ENCODE peak calls at places on chromosomes 6 and 20, in eight cellular contexts. I is heart left ventricle, M is AG10803, G is endothelial cell of umbilical vein, R is gastrocnemius medialis, O is esophagus squamous epithelium, N is neural progenitor cell, P is colonic mucosa. J is an unnamed sample.

GRCh38 chr6:119575721-119576120 is 226.2 kb upstream of the MAN1A1 start:
- DNase-seq in I (no peak), M (peak; percentile 82), G (no peak), R (no peak), O (no peak), N (no peak), P (no peak), J (no peak)

GRCh38 chr6:168785720-168786511 is 344.9 kb downstream of the SMOC2 start:
- DNase-seq in I (no peak), M (no peak), G (no peak), R (no peak), O (no peak), N (no peak), P (no peak), J (no peak)

GRCh38 chr6:26350858-26351543 is 14.0 kb upstream of the BTN3A2 start:
- DNase-seq in I (no peak), M (no peak), G (no peak), R (no peak), O (no peak), N (no peak), P (no peak), J (no peak)

GRCh38 chr6:21595951-21596378 is 2.4 kb downstream of the SOX4 start:
- DNase-seq in I (no peak), M (no peak), G (no peak), R (no peak), O (no peak), N (peak; percentile 43), P (peak; percentile 48), J (no peak)

GRCh38 chr6:40755749-40756452 is 168.7 kb upstream of the LRFN2 start:
- DNase-seq in I (no peak), M (peak; percentile 51), G (no peak), R (no peak), O (no peak), N (no peak), P (no peak), J (peak; percentile 12)

GRCh38 chr6:41774841-41775240 is 4.9 kb downstream of the FRS3 start:
- DNase-seq in I (no peak), M (no peak), G (no peak), R (no peak), O (no peak), N (no peak), P (no peak), J (no peak)

GRCh38 chr6:16897669-16898068 is 136.4 kb upstream of the ATXN1 start:
- DNase-seq in I (no peak), M (no peak), G (no peak), R (no peak), O (no peak), N (no peak), P (no peak), J (no peak)

GRCh38 chr6:133635447-133635846 is 253.5 kb upstream of the TCF21 start:
- DNase-seq in I (no peak), M (no peak), G (no peak), R (no peak), O (no peak), N (no peak), P (no peak), J (no peak)

GRCh38 chr6:70108230-70108629 is 194.7 kb downstream of the COL9A1 start:
- DNase-seq in I (no peak), M (peak; percentile 35), G (peak; percentile 26), R (no peak), O (no peak), N (peak; percentile 57), P (no peak), J (no peak)

GRCh38 chr20:36298061-36298460 is 8.1 kb upstream of the DLGAP4 start:
- DNase-seq in I (no peak), M (no peak), G (no peak), R (no peak), O (no peak), N (no peak), P (no peak), J (no peak)

GRCh38 chr6:114367315-114367961 is 24.6 kb upstream of the HS3ST5 start:
- DNase-seq in I (no peak), M (no peak), G (no peak), R (no peak), O (no peak), N (no peak), P (no peak), J (no peak)

GRCh38 chr20:43895235-43895634 is 19.4 kb upstream of the TOX2 start:
- DNase-seq in I (no peak), M (peak; percentile 82), G (no peak), R (no peak), O (no peak), N (no peak), P (no peak), J (no peak)

GRCh38 chr6:3473773-3474172 is 16.9 kb upstream of the SLC22A23 start:
- DNase-seq in I (no peak), M (peak; percentile 43), G (no peak), R (no peak), O (no peak), N (no peak), P (no peak), J (no peak)

GRCh38 chr6:137736048-137736846 is 130.8 kb upstream of the TNFAIP3 start:
- DNase-seq in I (no peak), M (no peak), G (no peak), R (no peak), O (no peak), N (no peak), P (no peak), J (no peak)

GRCh38 chr20:2762578-2763131 is 37.8 kb downstream of the CPXM1 start:
- DNase-seq in I (no peak), M (no peak), G (no peak), R (no peak), O (no peak), N (no peak), P (no peak), J (no peak)

GRCh38 chr6:31203345-31203979 is 33.0 kb upstream of the POU5F1 start:
- DNase-seq in I (no peak), M (no peak), G (no peak), R (no peak), O (no peak), N (no peak), P (peak; percentile 66), J (no peak)
- H3K4me3 ChIP-seq in I (no peak overlapping the region), M (peak overlapping the region; percentile 62), G (peak overlapping the region; percentile 62), R (peak overlapping the region; percentile 66), O (peak overlapping the region; percentile 71), N (no peak overlapping the region), P (peak overlapping the region; percentile 20), J (no peak overlapping the region)

GRCh38 chr6:33202799-33203198 is 1.7 kb upstream of the HSD17B8 start:
- DNase-seq in I (no peak), M (no peak), G (no peak), R (no peak), O (no peak), N (no peak), P (no peak), J (no peak)

GRCh38 chr6:33201935-33202334 is 1.3 kb downstream of the SLC39A7 start:
- DNase-seq in I (no peak), M (no peak), G (no peak), R (no peak), O (no peak), N (no peak), P (no peak), J (no peak)

GRCh38 chr6:33200234-33201146 is at the start of the genes RXRB and SLC39A7:
- DNase-seq in I (peak; percentile 99), M (peak; percentile 99), G (peak; percentile 100), R (peak; percentile 99), O (peak; percentile 96), N (peak; percentile 100), P (peak; percentile 99), J (peak; percentile 94)

GRCh38 chr6:33199687-33200233 is 705 bp downstream of the RXRB start:
- DNase-seq in I (peak; percentile 80), M (peak; percentile 62), G (peak; percentile 53), R (peak; percentile 78), O (no peak), N (peak; percentile 92), P (peak; percentile 86), J (no peak)

GRCh38 chr6:33201147-33201545 is 479 bp downstream of the SLC39A7 start:
- DNase-seq in I (no peak), M (peak; percentile 14), G (no peak), R (no peak), O (no peak), N (no peak), P (no peak), J (no peak)
- TF ChIP-seq CTCF in I (peak; percentile 0), M (peak; percentile 9), G (no peak), R (peak; percentile 12), O (no peak), N (no peak), P (no peak), J (peak; percentile 7)

GRCh38 chr6:107716688-107717089 is 107.4 kb downstream of the SCML4 start:
- DNase-seq in I (no peak), M (peak; percentile 18), G (no peak), R (no peak), O (no peak), N (no peak), P (no peak), J (no peak)
- H3K4me3 ChIP-seq in I (no peak overlapping the region), M (no peak overlapping the region), G (no peak overlapping the region), R (no peak overlapping the region), O (no peak overlapping the region), N (no peak overlapping the region), P (no peak overlapping the region), J (no peak overlapping the region)

DNA sequence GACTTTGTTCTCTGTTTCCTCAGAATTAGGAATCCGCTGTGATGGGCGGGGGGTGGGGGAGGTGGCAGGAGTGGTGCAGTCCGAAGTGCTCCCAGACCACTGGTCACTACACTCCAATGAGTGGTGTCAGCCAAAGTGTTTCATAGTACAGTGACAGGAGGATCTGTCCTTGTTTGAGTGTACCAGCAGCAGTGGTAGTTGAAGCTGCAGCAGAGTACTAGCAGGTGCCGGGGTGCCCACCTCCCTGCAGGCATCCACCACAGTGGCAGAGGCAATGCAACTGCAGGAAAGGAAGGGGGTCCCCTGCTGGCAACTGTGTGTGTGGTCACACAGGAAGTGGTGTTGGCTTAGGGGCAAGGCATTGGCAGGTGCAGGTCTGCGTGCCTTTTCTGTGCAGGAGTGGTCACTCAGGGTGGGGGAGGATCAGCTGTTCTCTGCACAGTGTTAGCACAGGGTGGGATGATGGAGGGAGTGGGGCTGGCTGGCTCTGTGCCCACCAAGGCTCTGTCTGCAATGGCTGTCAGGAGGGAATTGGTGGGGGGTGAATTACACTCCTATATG is 9.7 kb downstream of the HLA-DOB start:
- DNase-seq in I (no peak), M (no peak), G (no peak), R (no peak), O (no peak), N (peak; percentile 10), P (no peak), J (no peak)
- TF ChIP-seq CTCF in I (no peak), M (no peak), G (no peak), R (no peak), O (no peak), N (peak; percentile 13), P (no peak), J (no peak)

GRCh38 chr6:97427648-97428047 is 144.6 kb upstream of the MMS22L start:
- DNase-seq in I (no peak), M (no peak), G (no peak), R (no peak), O (no peak), N (no peak), P (no peak), J (no peak)

GRCh38 chr6:97422171-97422570 is 139.2 kb upstream of the MMS22L start:
- DNase-seq in I (no peak), M (no peak), G (no peak), R (no peak), O (no peak), N (no peak), P (no peak), J (no peak)

GRCh38 chr6:97423190-97423589 is 140.2 kb upstream of the MMS22L start:
- DNase-seq in I (no peak), M (no peak), G (no peak), R (no peak), O (no peak), N (no peak), P (no peak), J (no peak)
- H3K4me3 ChIP-seq in I (no peak overlapping the region), M (no peak overlapping the region), G (no peak overlapping the region), R (no peak overlapping the region), O (no peak overlapping the region), N (no peak overlapping the region), P (no peak overlapping the region), J (no peak overlapping the region)